ENCODE peak calls at places on chromosomes 5 and 9, in eight cellular contexts. L is foreskin fibroblast; E is Calu3; G is cardiac fibroblast; X is NCI-H2171; W is HTR-8/SVneo; R is SK-MEL-5; A is activated CD8-positive, alpha-beta memory T cell treated with anti-CD3 and anti-CD28 coated beads for 48 hours. H is an unnamed sample.

GRCh38 chr5:35855221-35855620 is 1.5 kb upstream of the IL7R start:
- DNase-seq in L (no peak), G (no peak), A (no peak), W (no peak), R (no peak), X (peak; percentile 33), E (no peak), H (no peak)

GRCh38 chr9:32955655-32956478 is 45.6 kb downstream of the APTX start:
- DNase-seq in A (no peak), L (no peak), R (no peak), G (no peak), X (no peak), E (no peak), W (no peak), H (no peak)

GRCh38 chr9:33620738-33621439 is 96.8 kb downstream of the ANKRD18B start:
- DNase-seq in A (no peak), E (no peak), L (peak; percentile 55), W (peak; percentile 62), R (no peak), X (peak; percentile 27), G (peak; percentile 62), H (peak; percentile 84)

GRCh38 chr9:109315889-109316640 is 4.8 kb downstream of the EPB41L4B start:
- DNase-seq in X (no peak), W (no peak), G (peak; percentile 65), E (peak; percentile 70), A (no peak), R (no peak), L (no peak), H (peak; percentile 88)

GRCh38 chr5:80659111-80659510 is 4.3 kb upstream of the DHFR start:
- DNase-seq in X (no peak), A (no peak), R (no peak), W (no peak), G (peak; percentile 38), L (peak; percentile 34), E (no peak), H (peak; percentile 24)

GRCh38 chr5:112475747-112476435 is 56.8 kb upstream of the EPB41L4A start:
- DNase-seq in A (no peak), X (no peak), L (no peak), G (no peak), E (peak; percentile 30), W (no peak), R (peak; percentile 86), H (no peak)

GRCh38 chr9:13139641-13140171 is 139.8 kb downstream of the MPDZ start:
- DNase-seq in E (peak; percentile 7), X (no peak), G (peak; percentile 89), L (peak; percentile 67), R (peak; percentile 81), W (peak; percentile 9), A (no peak), H (peak; percentile 90)

GRCh38 chr5:120778491-120779293 is 314.6 kb downstream of the PRR16 start:
- DNase-seq in X (no peak), R (no peak), G (peak; percentile 8), A (no peak), L (peak; percentile 56), W (peak; percentile 19), E (no peak), H (peak; percentile 90)

GRCh38 chr9:72029986-72030385 is 30.4 kb downstream of the C9orf57 start:
- DNase-seq in W (no peak), A (no peak), E (no peak), G (no peak), X (no peak), L (no peak), R (no peak), H (no peak)

GRCh38 chr9:114338187-114338586 is 8.5 kb downstream of the ORM2 start:
- DNase-seq in A (no peak), G (no peak), R (no peak), X (no peak), W (no peak), L (no peak), E (no peak), H (no peak)

H was measured in fibroblast of lung.